ENCODE peak calls at places on chromosome 4, in six cellular contexts. One of them, this sample, is unnamed.

GRCh38 chr4:88791274-88791673 is 93.6 kb upstream of the NAP1L5 start:
- DNase-seq in fibroblast of lung: peak
- DNase-seq in BJ: no peak
- DNase-seq in choroid plexus epithelial cell: peak
- DNase-seq in AG04450: no peak
- DNase-seq in dorsolateral prefrontal cortex: no peak
- DNase-seq in this sample: peak

GRCh38 chr4:166324321-166324720 is 451.3 kb downstream of the TLL1 start:
- DNase-seq in fibroblast of lung: peak
- DNase-seq in BJ: no peak
- DNase-seq in choroid plexus epithelial cell: peak
- DNase-seq in AG04450: no peak
- DNase-seq in dorsolateral prefrontal cortex: no peak
- DNase-seq in this sample: no peak

GRCh38 chr4:45716093-45716492 is 407.8 kb downstream of the GABRG1 start:
- DNase-seq in fibroblast of lung: no peak
- DNase-seq in BJ: no peak
- DNase-seq in choroid plexus epithelial cell: no peak
- DNase-seq in AG04450: no peak
- DNase-seq in dorsolateral prefrontal cortex: no peak
- DNase-seq in this sample: no peak

GRCh38 chr4:38815879-38816782 is 11.5 kb upstream of the TLR1 start:
- DNase-seq in fibroblast of lung: peak
- DNase-seq in BJ: no peak
- DNase-seq in choroid plexus epithelial cell: peak
- DNase-seq in AG04450: no peak
- DNase-seq in dorsolateral prefrontal cortex: no peak
- DNase-seq in this sample: no peak

GRCh38 chr4:86367577-86367976 is 7.7 kb upstream of the MAPK10 start:
- DNase-seq in fibroblast of lung: no peak
- DNase-seq in BJ: no peak
- DNase-seq in choroid plexus epithelial cell: peak
- DNase-seq in AG04450: no peak
- DNase-seq in dorsolateral prefrontal cortex: no peak
- DNase-seq in this sample: no peak

GRCh38 chr4:88859191-88859812 is 161.7 kb upstream of the NAP1L5 start:
- DNase-seq in fibroblast of lung: no peak
- DNase-seq in BJ: no peak
- DNase-seq in choroid plexus epithelial cell: no peak
- DNase-seq in AG04450: no peak
- DNase-seq in dorsolateral prefrontal cortex: no peak
- DNase-seq in this sample: no peak

GRCh38 chr4:108749119-108749518 is 13.7 kb downstream of the ETNPPL start:
- DNase-seq in fibroblast of lung: no peak
- DNase-seq in BJ: no peak
- DNase-seq in choroid plexus epithelial cell: no peak
- DNase-seq in AG04450: no peak
- DNase-seq in dorsolateral prefrontal cortex: no peak
- DNase-seq in this sample: no peak

GRCh38 chr4:152369903-152370296 is 166.0 kb downstream of the FBXW7 start:
- DNase-seq in fibroblast of lung: no peak
- DNase-seq in BJ: no peak
- DNase-seq in choroid plexus epithelial cell: peak
- DNase-seq in AG04450: no peak
- DNase-seq in dorsolateral prefrontal cortex: no peak
- DNase-seq in this sample: no peak

GRCh38 chr4:76002176-76002575 is 5.1 kb downstream of the CXCL9 start:
- DNase-seq in fibroblast of lung: no peak
- DNase-seq in BJ: no peak
- DNase-seq in choroid plexus epithelial cell: peak
- DNase-seq in AG04450: no peak
- DNase-seq in dorsolateral prefrontal cortex: no peak
- DNase-seq in this sample: no peak

DNA sequence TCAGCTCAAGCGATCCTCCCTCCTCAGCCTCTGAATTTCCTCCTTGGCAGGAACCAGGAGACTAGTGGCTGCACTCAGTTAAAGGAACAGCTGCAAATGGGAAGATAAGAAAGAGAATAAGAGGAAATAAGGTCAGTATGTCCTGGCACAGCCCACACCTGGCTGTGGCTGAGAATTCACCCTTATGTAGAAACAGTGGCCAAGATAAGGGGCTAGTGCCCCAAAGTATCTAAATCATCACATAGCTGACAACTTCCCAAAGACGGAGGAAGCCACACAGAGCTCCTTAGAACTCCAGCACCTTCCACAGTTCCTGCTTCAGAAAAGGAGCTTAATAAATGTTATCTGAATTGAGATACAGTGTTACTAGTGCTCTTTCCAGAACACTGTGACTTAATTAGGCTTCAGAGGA is 2.3 kb upstream of the CHIC2 start:
- DNase-seq in fibroblast of lung: no peak
- DNase-seq in BJ: no peak
- DNase-seq in choroid plexus epithelial cell: no peak
- DNase-seq in AG04450: no peak
- DNase-seq in dorsolateral prefrontal cortex: no peak
- DNase-seq in this sample: no peak
- H3K4me3 ChIP-seq in fibroblast of lung: no peak
- H3K4me3 ChIP-seq in BJ: no peak
- H3K4me3 ChIP-seq in choroid plexus epithelial cell: no peak
- H3K4me3 ChIP-seq in AG04450: no peak
- H3K4me3 ChIP-seq in dorsolateral prefrontal cortex: no peak
- H3K4me3 ChIP-seq in this sample: no peak

GRCh38 chr4:41750624-41751324 is 2.2 kb upstream of the PHOX2B start:
- DNase-seq in fibroblast of lung: no peak
- DNase-seq in BJ: no peak
- DNase-seq in choroid plexus epithelial cell: no peak
- DNase-seq in AG04450: no peak
- DNase-seq in dorsolateral prefrontal cortex: no peak
- DNase-seq in this sample: no peak

GRCh38 chr4:41749650-41750049 is 1.1 kb upstream of the PHOX2B start:
- DNase-seq in fibroblast of lung: no peak
- DNase-seq in BJ: no peak
- DNase-seq in choroid plexus epithelial cell: no peak
- DNase-seq in AG04450: no peak
- DNase-seq in dorsolateral prefrontal cortex: no peak
- DNase-seq in this sample: no peak

GRCh38 chr4:41750158-41750623 is 1.7 kb upstream of the PHOX2B start:
- DNase-seq in fibroblast of lung: no peak
- DNase-seq in BJ: no peak
- DNase-seq in choroid plexus epithelial cell: no peak
- DNase-seq in AG04450: no peak
- DNase-seq in dorsolateral prefrontal cortex: no peak
- DNase-seq in this sample: no peak

GRCh38 chr4:41752081-41752836 is 3.7 kb upstream of the PHOX2B start:
- DNase-seq in fibroblast of lung: no peak
- DNase-seq in BJ: no peak
- DNase-seq in choroid plexus epithelial cell: no peak
- DNase-seq in AG04450: no peak
- DNase-seq in dorsolateral prefrontal cortex: no peak
- DNase-seq in this sample: no peak

GRCh38 chr4:41751325-41752061 is 3.0 kb upstream of the PHOX2B start:
- DNase-seq in fibroblast of lung: no peak
- DNase-seq in BJ: no peak
- DNase-seq in choroid plexus epithelial cell: no peak
- DNase-seq in AG04450: no peak
- DNase-seq in dorsolateral prefrontal cortex: no peak
- DNase-seq in this sample: no peak
- TF ChIP-seq CTCF in fibroblast of lung: no peak
- TF ChIP-seq CTCF in BJ: peak
- TF ChIP-seq CTCF in choroid plexus epithelial cell: no peak
- TF ChIP-seq CTCF in AG04450: peak
- TF ChIP-seq CTCF in dorsolateral prefrontal cortex: no peak
- TF ChIP-seq CTCF in this sample: peak

GRCh38 chr4:41646862-41647261 is 101.7 kb downstream of the PHOX2B start:
- DNase-seq in fibroblast of lung: no peak
- DNase-seq in BJ: no peak
- DNase-seq in choroid plexus epithelial cell: no peak
- DNase-seq in AG04450: no peak
- DNase-seq in dorsolateral prefrontal cortex: no peak
- DNase-seq in this sample: no peak
- H3K4me3 ChIP-seq in fibroblast of lung: no peak
- H3K4me3 ChIP-seq in BJ: no peak
- H3K4me3 ChIP-seq in choroid plexus epithelial cell: no peak
- H3K4me3 ChIP-seq in AG04450: no peak
- H3K4me3 ChIP-seq in dorsolateral prefrontal cortex: no peak
- H3K4me3 ChIP-seq in this sample: no peak

GRCh38 chr4:26400140-26400539 is 79.3 kb downstream of the RBPJ start:
- DNase-seq in fibroblast of lung: no peak
- DNase-seq in BJ: no peak
- DNase-seq in choroid plexus epithelial cell: no peak
- DNase-seq in AG04450: no peak
- DNase-seq in dorsolateral prefrontal cortex: no peak
- DNase-seq in this sample: no peak

GRCh38 chr4:26406346-26406975 is 83.8 kb downstream of the CCKAR start:
- DNase-seq in fibroblast of lung: peak
- DNase-seq in BJ: no peak
- DNase-seq in choroid plexus epithelial cell: no peak
- DNase-seq in AG04450: no peak
- DNase-seq in dorsolateral prefrontal cortex: no peak
- DNase-seq in this sample: no peak

GRCh38 chr4:26402458-26402857 is 81.6 kb downstream of the RBPJ start:
- DNase-seq in fibroblast of lung: no peak
- DNase-seq in BJ: no peak
- DNase-seq in choroid plexus epithelial cell: no peak
- DNase-seq in AG04450: no peak
- DNase-seq in dorsolateral prefrontal cortex: no peak
- DNase-seq in this sample: no peak

GRCh38 chr4:26407466-26407865 is 82.8 kb downstream of the CCKAR start:
- DNase-seq in fibroblast of lung: peak
- DNase-seq in BJ: no peak
- DNase-seq in choroid plexus epithelial cell: no peak
- DNase-seq in AG04450: no peak
- DNase-seq in dorsolateral prefrontal cortex: no peak
- DNase-seq in this sample: no peak

DNA sequence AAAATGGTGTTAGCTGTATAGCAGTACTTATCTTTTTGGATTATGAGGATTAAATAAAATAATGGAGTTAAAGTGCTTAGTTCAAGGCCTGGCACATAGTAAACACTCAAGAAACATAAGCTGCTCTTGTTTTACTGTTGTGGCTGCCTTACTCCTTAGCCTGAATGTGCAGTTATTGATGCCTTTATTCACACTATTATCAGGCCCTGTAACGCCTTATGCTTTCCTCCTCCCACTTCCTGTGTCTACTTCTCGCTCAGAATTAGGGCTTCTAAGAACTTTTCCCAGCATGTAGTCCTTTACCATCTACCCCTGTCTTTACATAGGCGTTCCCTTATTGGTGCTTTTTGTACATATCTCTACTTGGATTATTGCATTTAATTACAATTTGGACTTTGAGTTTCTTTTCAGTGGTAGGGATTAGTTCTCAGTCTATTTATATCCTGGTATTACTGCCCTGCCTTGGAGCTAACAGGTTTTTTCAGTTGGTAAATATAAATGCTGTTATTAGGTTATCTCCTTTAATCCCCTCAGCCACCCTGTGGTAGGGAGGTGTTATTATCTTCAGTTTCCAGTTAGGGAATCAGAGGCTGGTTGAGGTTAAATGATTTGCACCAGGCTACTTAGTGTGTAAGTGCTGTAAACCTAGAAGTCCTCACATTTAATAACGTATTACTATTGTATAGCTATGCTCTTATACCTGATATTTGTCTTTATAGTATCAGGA is 83.9 kb downstream of the RBPJ start:
- DNase-seq in fibroblast of lung: no peak
- DNase-seq in BJ: no peak
- DNase-seq in choroid plexus epithelial cell: no peak
- DNase-seq in AG04450: no peak
- DNase-seq in dorsolateral prefrontal cortex: no peak
- DNase-seq in this sample: no peak
- TF ChIP-seq CTCF in fibroblast of lung: no peak
- TF ChIP-seq CTCF in BJ: no peak
- TF ChIP-seq CTCF in choroid plexus epithelial cell: no peak
- TF ChIP-seq CTCF in AG04450: no peak
- TF ChIP-seq CTCF in dorsolateral prefrontal cortex: no peak
- TF ChIP-seq CTCF in this sample: no peak

GRCh38 chr4:8821151-8821950 is 50.3 kb downstream of the HMX1 start:
- DNase-seq in fibroblast of lung: no peak
- DNase-seq in BJ: no peak
- DNase-seq in choroid plexus epithelial cell: no peak
- DNase-seq in AG04450: no peak
- DNase-seq in dorsolateral prefrontal cortex: peak
- DNase-seq in this sample: no peak

GRCh38 chr4:8819019-8819418 is 52.6 kb downstream of the HMX1 start:
- DNase-seq in fibroblast of lung: no peak
- DNase-seq in BJ: no peak
- DNase-seq in choroid plexus epithelial cell: no peak
- DNase-seq in AG04450: no peak
- DNase-seq in dorsolateral prefrontal cortex: peak
- DNase-seq in this sample: no peak

GRCh38 chr4:8818063-8818881 is 53.4 kb downstream of the HMX1 start:
- DNase-seq in fibroblast of lung: no peak
- DNase-seq in BJ: no peak
- DNase-seq in choroid plexus epithelial cell: no peak
- DNase-seq in AG04450: no peak
- DNase-seq in dorsolateral prefrontal cortex: peak
- DNase-seq in this sample: no peak

GRCh38 chr4:8820178-8821102 is 51.2 kb downstream of the HMX1 start:
- DNase-seq in fibroblast of lung: no peak
- DNase-seq in BJ: no peak
- DNase-seq in choroid plexus epithelial cell: no peak
- DNase-seq in AG04450: no peak
- DNase-seq in dorsolateral prefrontal cortex: peak
- DNase-seq in this sample: no peak

GRCh38 chr4:8819421-8820177 is 52.0 kb downstream of the HMX1 start:
- DNase-seq in fibroblast of lung: no peak
- DNase-seq in BJ: no peak
- DNase-seq in choroid plexus epithelial cell: no peak
- DNase-seq in AG04450: no peak
- DNase-seq in dorsolateral prefrontal cortex: no peak
- DNase-seq in this sample: no peak
- H3K4me3 ChIP-seq in fibroblast of lung: no peak
- H3K4me3 ChIP-seq in BJ: no peak
- H3K4me3 ChIP-seq in choroid plexus epithelial cell: no peak
- H3K4me3 ChIP-seq in AG04450: no peak
- H3K4me3 ChIP-seq in dorsolateral prefrontal cortex: no peak
- H3K4me3 ChIP-seq in this sample: no peak

GRCh38 chr4:98659106-98659592 is 738 bp upstream of the TSPAN5 start:
- DNase-seq in fibroblast of lung: peak
- DNase-seq in BJ: no peak
- DNase-seq in choroid plexus epithelial cell: no peak
- DNase-seq in AG04450: no peak
- DNase-seq in dorsolateral prefrontal cortex: no peak
- DNase-seq in this sample: no peak
- TF ChIP-seq CTCF in fibroblast of lung: no peak
- TF ChIP-seq CTCF in BJ: peak
- TF ChIP-seq CTCF in choroid plexus epithelial cell: peak
- TF ChIP-seq CTCF in AG04450: no peak
- TF ChIP-seq CTCF in dorsolateral prefrontal cortex: peak
- TF ChIP-seq CTCF in this sample: peak